ENCODE peak calls at places on chromosomes 1 and 21, in five cellular contexts. W, J, I, U and R are unnamed samples.

GRCh38 chr1:158076461-158076860 is 83.0 kb downstream of the KIRREL1 start:
- DNase-seq in W (no peak), J (no peak), I (no peak), U (no peak), R (no peak)

GRCh38 chr1:16926491-16927195 is 4.9 kb downstream of the CROCC start:
- DNase-seq in W (no peak), J (no peak), I (no peak), U (no peak), R (no peak)

GRCh38 chr1:7313081-7313546 is 458.0 kb upstream of the VAMP3 start:
- DNase-seq in W (no peak), J (no peak), I (no peak), U (no peak), R (no peak)

GRCh38 chr1:18199462-18199861 is 91.9 kb downstream of the IGSF21 start:
- DNase-seq in W (no peak), J (no peak), I (no peak), U (no peak), R (no peak)

GRCh38 chr21:39182484-39183271 is 573 bp downstream of the PSMG1 start:
- DNase-seq in W (no peak), J (peak; percentile 13), I (no peak), U (no peak), R (no peak)

GRCh38 chr1:52880226-52880625 is 37.7 kb downstream of the ZYG11A start:
- DNase-seq in W (no peak), J (no peak), I (no peak), U (no peak), R (no peak)

GRCh38 chr1:244989813-244990212 is 125.5 kb upstream of the HNRNPU start:
- DNase-seq in W (no peak), J (no peak), I (no peak), U (no peak), R (no peak)

GRCh38 chr1:12158362-12159092 is 8.3 kb upstream of the TNFRSF1B start:
- DNase-seq in W (no peak), J (no peak), I (no peak), U (no peak), R (no peak)

GRCh38 chr1:150601540-150601939 is 22.1 kb upstream of the MCL1 start:
- DNase-seq in W (no peak), J (no peak), I (no peak), U (no peak), R (peak; percentile 5)

GRCh38 chr1:64847666-64848065 is 102.8 kb downstream of the RAVER2 start:
- DNase-seq in W (no peak), J (no peak), I (no peak), U (no peak), R (no peak)

GRCh38 chr1:91761303-91761721 is 124.6 kb downstream of the TGFBR3 start:
- DNase-seq in W (no peak), J (no peak), I (no peak), U (no peak), R (no peak)

GRCh38 chr1:244730153-244730933 is 77.4 kb downstream of the DESI2 start:
- DNase-seq in W (peak; percentile 18), J (no peak), I (no peak), U (peak; percentile 42), R (no peak)

GRCh38 chr1:92599184-92599583 is 112.5 kb upstream of the GFI1 start:
- DNase-seq in W (no peak), J (peak; percentile 79), I (no peak), U (no peak), R (no peak)

GRCh38 chr1:221783936-221784335 is 42.0 kb upstream of the DUSP10 start:
- DNase-seq in W (no peak), J (peak; percentile 20), I (no peak), U (no peak), R (no peak)

GRCh38 chr1:163472267-163472666 is 150.5 kb downstream of the NUF2 start:
- DNase-seq in W (no peak), J (no peak), I (no peak), U (no peak), R (no peak)

GRCh38 chr1:17043676-17044075 is 10.2 kb downstream of the SDHB start:
- DNase-seq in W (no peak), J (no peak), I (no peak), U (no peak), R (no peak)

GRCh38 chr1:152870831-152871730 is 7.0 kb upstream of the SMCP start:
- DNase-seq in W (no peak), J (no peak), I (no peak), U (no peak), R (no peak)

GRCh38 chr1:212946872-212947271 is 3.5 kb upstream of the VASH2 start:
- DNase-seq in W (no peak), J (no peak), I (no peak), U (no peak), R (no peak)

GRCh38 chr1:207817778-207818751 is 66.2 kb downstream of the CD46 start:
- DNase-seq in W (no peak), J (no peak), I (no peak), U (no peak), R (peak; percentile 30)

GRCh38 chr1:43861985-43862735 is 71.4 kb upstream of the ARTN start:
- DNase-seq in W (no peak), J (no peak), I (no peak), U (no peak), R (peak; percentile 46)

GRCh38 chr1:109299087-109299983 is 7.5 kb downstream of the MYBPHL start:
- DNase-seq in W (no peak), J (no peak), I (no peak), U (peak; percentile 70), R (no peak)

GRCh38 chr1:172360511-172360910 is 60.0 kb upstream of the C1orf105 start:
- DNase-seq in W (no peak), J (no peak), I (no peak), U (no peak), R (no peak)

GRCh38 chr21:46002841-46003574 is 21.4 kb downstream of the COL6A1 start:
- DNase-seq in W (no peak), J (no peak), I (no peak), U (peak; percentile 23), R (no peak)

GRCh38 chr1:222529916-222530315 is 18.0 kb downstream of the HHIPL2 start:
- DNase-seq in W (no peak), J (no peak), I (no peak), U (no peak), R (no peak)

GRCh38 chr21:15097580-15097979 is 32.8 kb upstream of the NRIP1 start:
- DNase-seq in W (no peak), J (no peak), I (no peak), U (no peak), R (no peak)

GRCh38 chr1:228935855-228936727 is 200.8 kb downstream of the RHOU start:
- DNase-seq in W (no peak), J (peak; percentile 7), I (no peak), U (no peak), R (no peak)

GRCh38 chr1:21324368-21325137 is 34.3 kb upstream of the ECE1 start:
- DNase-seq in W (peak; percentile 71), J (peak; percentile 52), I (peak; percentile 49), U (peak; percentile 77), R (peak; percentile 88)

GRCh38 chr1:51541313-51542050 is 22.4 kb upstream of the EPS15 start:
- DNase-seq in W (no peak), J (no peak), I (no peak), U (no peak), R (no peak)

GRCh38 chr1:29271724-29272123 is 35.4 kb downstream of the PTPRU start:
- DNase-seq in W (no peak), J (no peak), I (no peak), U (peak; percentile 62), R (peak; percentile 40)

GRCh38 chr1:112247971-112248370 is 148.0 kb upstream of the CTTNBP2NL start:
- DNase-seq in W (no peak), J (no peak), I (no peak), U (peak; percentile 52), R (no peak)